ENCODE peak calls at places on chromosomes 16 and 17, in five cellular contexts. Y is Calu3; R is BJ; K is stimulated activated CD8-positive, alpha-beta memory T cell treated with anti-CD3 and anti-CD28 coated beads, Interleukin-15, amount 100 ng/mL, for 24 hours; T is activated T-helper 1 cell treated with anti-CD3 and anti-CD28 coated beads, Interleukin-12 subunit alpha, Interleukin-12 subunit beta, Interleukin-2, Interleukin-4 antibody, amounts not matched to agents 30 ng/mL and 10 ng/mL and 1 ng/mL, durations not matched to agents 14 hours and 24 hours and 36 hours. J is an unnamed sample.

GRCh38 chr17:65261682-65262636 is 124.8 kb downstream of the RGS9 start:
- DNase-seq in Y (no peak), R (no peak), T (no peak), K (no peak), J (no peak)

GRCh38 chr16:77172964-77173363 is 18.0 kb upstream of the MON1B start:
- DNase-seq in K (no peak), Y (no peak), T (no peak), R (no peak), J (no peak)

GRCh38 chr16:3594316-3595109 is 16.9 kb downstream of the SLX4 start:
- DNase-seq in R (no peak), Y (no peak), K (no peak), T (no peak), J (no peak)

GRCh38 chr16:81880816-81881215 is 101.7 kb downstream of the PLCG2 start:
- DNase-seq in T (no peak), K (no peak), R (no peak), Y (no peak), J (no peak)

GRCh38 chr17:51860934-51861561 is 297.5 kb downstream of the CA10 start:
- DNase-seq in Y (peak), R (no peak), K (no peak), T (no peak), J (no peak)

GRCh38 chr16:66516808-66517585 is 32.9 kb downstream of the TK2 start:
- DNase-seq in K (peak), T (peak), R (peak), Y (peak), J (peak)

GRCh38 chr17:10041916-10042588 is 137.0 kb upstream of the RCVRN start:
- DNase-seq in Y (no peak), R (no peak), K (no peak), T (no peak), J (no peak)

GRCh38 chr17:16516594-16517018 is 24.6 kb upstream of the LRRC75A start:
- DNase-seq in R (peak), K (no peak), Y (peak), T (no peak), J (no peak)

GRCh38 chr17:80503031-80503430 is 26.6 kb upstream of the NPTX1 start:
- DNase-seq in Y (no peak), R (no peak), T (no peak), K (no peak), J (no peak)

GRCh38 chr17:62965149-62965648 is 836 bp upstream of the TANC2 start:
- DNase-seq in Y (no peak), T (peak), K (no peak), R (no peak), J (no peak)

GRCh38 chr17:28133562-28133970 is 91.1 kb downstream of the NLK start:
- DNase-seq in T (no peak), R (peak), K (no peak), Y (no peak), J (no peak)

GRCh38 chr16:70800306-70800705 is 652 bp downstream of the VAC14 start:
- DNase-seq in Y (peak), T (no peak), R (no peak), K (no peak), J (no peak)

GRCh38 chr16:55710466-55710865 is 54.7 kb downstream of the SLC6A2 start:
- DNase-seq in R (no peak), K (no peak), T (no peak), Y (peak), J (no peak)

GRCh38 chr17:60534010-60534555 is 8.0 kb upstream of the APPBP2 start:
- DNase-seq in T (no peak), R (no peak), K (no peak), Y (no peak), J (no peak)

GRCh38 chr17:82412535-82413520 is 5.3 kb upstream of the HEXD start:
- DNase-seq in Y (no peak), R (no peak), T (no peak), K (no peak), J (no peak)

GRCh38 chr16:4316103-4316731 is 350 bp downstream of the GLIS2 start:
- DNase-seq in R (no peak), Y (peak), T (no peak), K (no peak), J (no peak)

GRCh38 chr16:83615981-83616380 is 191.8 kb upstream of the HSBP1 start:
- DNase-seq in K (no peak), T (no peak), R (no peak), Y (no peak), J (no peak)

GRCh38 chr16:72560617-72561016 is 388.7 kb upstream of the PMFBP1 start:
- DNase-seq in K (no peak), R (no peak), T (no peak), Y (no peak), J (no peak)

GRCh38 chr16:8878523-8878911 is 3.6 kb upstream of the LITAFD start:
- DNase-seq in T (no peak), R (peak), Y (peak), K (no peak), J (no peak)

GRCh38 chr16:84925092-84925772 is 86.1 kb downstream of the ZDHHC7 start:
- DNase-seq in Y (peak), K (peak), R (no peak), T (peak), J (no peak)

GRCh38 chr16:2497116-2497630 is 16.6 kb upstream of the ATP6V0C start:
- DNase-seq in Y (no peak), R (no peak), T (no peak), K (no peak), J (no peak)

GRCh38 chr17:21313320-21313719 is 28.8 kb downstream of the MAP2K3 start:
- DNase-seq in T (no peak), Y (no peak), R (no peak), K (no peak), J (no peak)

GRCh38 chr17:17205368-17206148 is 575 bp downstream of the PLD6 start:
- DNase-seq in R (no peak), K (peak), Y (peak), T (peak), J (no peak)

GRCh38 chr17:2860045-2860444 is 63.8 kb downstream of the RAP1GAP2 start:
- DNase-seq in R (no peak), T (no peak), Y (no peak), K (no peak), J (no peak)

J was measured in GOT3.